ENCODE peak calls at places on chromosomes 16 and 17, in eight cellular contexts. L is tibial artery, C is uterus, U is Peyer's patch, O is PC-9, X is WERI-Rb-1, P is cardiac fibroblast, I is transverse colon. S is an unnamed sample.

GRCh38 chr17:5911919-5912318 is 158.3 kb upstream of the WSCD1 start:
- DNase-seq in C (no peak), L (no peak), O (no peak), I (no peak), U (no peak), X (no peak), P (no peak), S (no peak)

GRCh38 chr17:64938925-64939474 is 19.7 kb upstream of the LRRC37A3 start:
- DNase-seq in L (no peak), O (peak), X (peak), C (no peak), P (peak), I (peak), U (peak), S (peak)

GRCh38 chr17:75617218-75617617 is 16.0 kb upstream of the SMIM5 start:
- DNase-seq in U (no peak), O (no peak), C (no peak), L (no peak), X (no peak), I (peak), P (no peak), S (no peak)

GRCh38 chr16:52861614-52862022 is 191.1 kb downstream of the CHD9NB start:
- DNase-seq in U (no peak), O (no peak), C (no peak), X (peak), I (peak), P (no peak), L (no peak), S (no peak)

GRCh38 chr17:16298140-16298662 is 55.1 kb downstream of the CENPV start:
- DNase-seq in O (no peak), C (no peak), P (no peak), I (no peak), U (no peak), X (no peak), L (no peak), S (no peak)

GRCh38 chr17:2173005-2173404 is 118.1 kb downstream of the HIC1 start:
- DNase-seq in U (no peak), C (no peak), O (no peak), P (peak), I (no peak), X (no peak), L (peak), S (peak)

GRCh38 chr16:52069866-52070265 is 477.1 kb downstream of the TOX3 start:
- DNase-seq in X (peak), O (no peak), L (no peak), C (no peak), P (peak), I (no peak), U (no peak), S (no peak)

GRCh38 chr16:12497558-12497957 is 306.1 kb downstream of the CPPED1 start:
- DNase-seq in P (no peak), U (no peak), L (no peak), I (no peak), O (no peak), C (no peak), X (no peak), S (no peak)

GRCh38 chr17:81489012-81489968 is 23.3 kb downstream of the ACTG1 start:
- DNase-seq in X (no peak), L (no peak), O (no peak), P (no peak), I (no peak), C (no peak), U (no peak), S (no peak)

GRCh38 chr17:50036455-50037320 is 19.2 kb upstream of the ITGA3 start:
- DNase-seq in L (peak), U (no peak), C (no peak), I (no peak), O (no peak), P (no peak), X (peak), S (no peak)

GRCh38 chr16:10736926-10737625 is 6.6 kb upstream of the NUBP1 start:
- DNase-seq in I (peak), L (no peak), O (peak), P (peak), U (peak), C (peak), X (peak), S (peak)
- H3K4me3 ChIP-seq in I (peak), L (no peak), O (no peak), P (no peak), U (peak), C (no peak), X (peak), S (no peak)

GRCh38 chr17:76792348-76792747 is 54.4 kb downstream of the MFSD11 start:
- DNase-seq in I (no peak), P (no peak), U (no peak), C (no peak), O (no peak), L (no peak), X (no peak), S (no peak)

GRCh38 chr17:76796081-76796480 is 58.2 kb downstream of the MFSD11 start:
- DNase-seq in L (no peak), U (no peak), X (no peak), C (no peak), O (no peak), I (no peak), P (no peak), S (no peak)

GRCh38 chr17:76791053-76791980 is 53.4 kb downstream of the MFSD11 start:
- DNase-seq in L (no peak), U (peak), X (no peak), I (peak), O (no peak), C (peak), P (peak), S (peak)

GRCh38 chr17:76797441-76797840 is 59.5 kb downstream of the MFSD11 start:
- DNase-seq in L (no peak), O (peak), X (no peak), C (no peak), U (no peak), I (no peak), P (no peak), S (no peak)

DNA sequence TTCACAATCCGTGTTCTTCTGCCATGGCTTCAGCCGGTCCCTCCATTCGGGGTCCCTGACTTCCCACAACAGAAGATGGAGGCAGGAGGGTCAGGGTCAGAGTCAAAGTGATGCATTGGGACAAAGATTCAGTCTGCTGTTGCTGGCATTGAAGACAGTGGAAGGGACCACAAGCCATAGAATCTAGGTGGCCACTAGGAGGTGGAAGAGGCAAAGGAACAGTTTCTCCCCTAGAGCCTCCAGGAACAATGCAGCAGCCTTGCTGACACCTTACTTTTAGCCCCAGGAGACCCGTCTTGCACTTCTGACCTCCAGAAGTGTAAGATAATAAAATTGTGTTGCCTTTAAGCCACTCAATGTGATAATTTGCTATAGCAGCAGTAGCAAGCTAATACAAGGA is 55.9 kb downstream of the MFSD11 start:
- DNase-seq in X (peak), C (no peak), I (no peak), P (peak), O (no peak), L (no peak), U (no peak), S (peak)
- TF ChIP-seq CTCF in X (peak), C (no peak), I (no peak), P (peak), O (peak), L (no peak), U (no peak), S (peak)

GRCh38 chr17:48053758-48054237 is 5.6 kb downstream of the NFE2L1 start:
- DNase-seq in P (no peak), U (no peak), L (no peak), X (no peak), C (no peak), I (no peak), O (no peak), S (no peak)

GRCh38 chr17:48052956-48053757 is 5.0 kb downstream of the NFE2L1 start:
- DNase-seq in C (peak), O (peak), L (peak), P (peak), I (peak), U (no peak), X (peak), S (no peak)

GRCh38 chr17:48055531-48056245 is 7.5 kb downstream of the NFE2L1 start:
- DNase-seq in O (no peak), P (peak), C (no peak), U (no peak), L (no peak), I (no peak), X (no peak), S (peak)

GRCh38 chr17:48056246-48056745 is 8.1 kb downstream of the NFE2L1 start:
- DNase-seq in O (no peak), I (no peak), X (no peak), L (no peak), P (no peak), U (no peak), C (no peak), S (no peak)

GRCh38 chr17:48054238-48055185 is 6.4 kb downstream of the NFE2L1 start:
- DNase-seq in P (peak), C (peak), I (peak), X (peak), U (no peak), O (peak), L (peak), S (peak)
- H3K4me3 ChIP-seq in P (peak), C (peak), I (peak), X (no peak), U (peak), O (no peak), L (peak), S (peak)

GRCh38 chr16:23544436-23544835 is 12.7 kb downstream of the EARS2 start:
- DNase-seq in U (no peak), O (no peak), I (no peak), P (no peak), X (no peak), L (no peak), C (no peak), S (no peak)

GRCh38 chr16:23537390-23537789 is 19.8 kb downstream of the EARS2 start:
- DNase-seq in L (no peak), I (no peak), X (no peak), P (no peak), C (no peak), U (no peak), O (no peak), S (no peak)

GRCh38 chr16:23538919-23539278 is 18.3 kb downstream of the EARS2 start:
- DNase-seq in C (no peak), O (no peak), P (no peak), U (no peak), L (no peak), I (no peak), X (no peak), S (no peak)

GRCh38 chr16:23535901-23536300 is 21.2 kb downstream of the EARS2 start:
- DNase-seq in I (no peak), O (no peak), X (no peak), C (no peak), U (no peak), P (no peak), L (no peak), S (no peak)

DNA sequence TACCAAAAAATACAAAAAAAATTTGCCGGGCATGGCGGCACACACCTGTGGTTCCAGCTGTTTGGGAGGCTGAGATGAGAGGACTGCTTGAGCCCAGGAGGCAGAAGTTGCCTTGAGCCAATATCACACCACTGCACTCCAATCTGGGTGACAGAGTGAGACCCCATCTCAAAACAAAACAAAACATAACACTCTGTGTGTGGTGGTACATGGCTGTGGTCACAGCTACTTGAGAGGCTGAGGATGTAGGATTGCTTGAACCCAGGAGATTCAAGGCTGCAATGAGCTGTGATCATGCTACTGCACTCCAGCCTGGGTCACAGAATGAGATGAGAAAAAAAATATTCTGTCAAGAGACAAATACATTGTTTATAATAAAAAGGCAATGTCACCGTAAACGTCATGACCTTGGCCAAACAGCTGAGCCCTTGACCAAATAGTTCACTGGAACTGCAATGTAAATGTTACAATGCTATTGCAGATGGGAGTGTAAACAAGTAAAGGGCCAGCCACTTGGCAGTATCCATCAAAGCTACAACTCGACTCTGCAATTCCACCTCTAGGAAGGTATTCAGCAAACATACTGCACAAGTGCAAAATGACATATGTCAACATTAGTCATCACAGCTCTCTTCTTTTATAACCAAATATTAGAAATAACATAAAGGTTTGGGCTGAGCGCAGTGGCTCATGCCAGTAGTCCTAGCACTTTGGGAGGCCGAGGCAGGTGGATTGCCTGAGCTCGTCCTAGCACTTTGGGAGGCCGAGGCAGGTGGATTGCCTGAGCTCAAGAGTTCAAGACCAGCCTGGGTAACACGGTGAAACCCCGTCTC is 16.9 kb downstream of the EARS2 start:
- DNase-seq in X (no peak), C (no peak), P (no peak), U (no peak), L (no peak), I (no peak), O (no peak), S (no peak)
- TF ChIP-seq CTCF in X (no peak), C (no peak), P (no peak), U (no peak), L (no peak), I (no peak), O (no peak), S (no peak)

GRCh38 chr17:58693751-58694150 is 1.3 kb downstream of the RAD51C start:
- DNase-seq in O (no peak), U (no peak), L (no peak), X (no peak), I (no peak), P (no peak), C (no peak), S (peak)
- H3K4me3 ChIP-seq in O (peak), U (no peak), L (no peak), X (peak), I (no peak), P (no peak), C (no peak), S (no peak)

DNA sequence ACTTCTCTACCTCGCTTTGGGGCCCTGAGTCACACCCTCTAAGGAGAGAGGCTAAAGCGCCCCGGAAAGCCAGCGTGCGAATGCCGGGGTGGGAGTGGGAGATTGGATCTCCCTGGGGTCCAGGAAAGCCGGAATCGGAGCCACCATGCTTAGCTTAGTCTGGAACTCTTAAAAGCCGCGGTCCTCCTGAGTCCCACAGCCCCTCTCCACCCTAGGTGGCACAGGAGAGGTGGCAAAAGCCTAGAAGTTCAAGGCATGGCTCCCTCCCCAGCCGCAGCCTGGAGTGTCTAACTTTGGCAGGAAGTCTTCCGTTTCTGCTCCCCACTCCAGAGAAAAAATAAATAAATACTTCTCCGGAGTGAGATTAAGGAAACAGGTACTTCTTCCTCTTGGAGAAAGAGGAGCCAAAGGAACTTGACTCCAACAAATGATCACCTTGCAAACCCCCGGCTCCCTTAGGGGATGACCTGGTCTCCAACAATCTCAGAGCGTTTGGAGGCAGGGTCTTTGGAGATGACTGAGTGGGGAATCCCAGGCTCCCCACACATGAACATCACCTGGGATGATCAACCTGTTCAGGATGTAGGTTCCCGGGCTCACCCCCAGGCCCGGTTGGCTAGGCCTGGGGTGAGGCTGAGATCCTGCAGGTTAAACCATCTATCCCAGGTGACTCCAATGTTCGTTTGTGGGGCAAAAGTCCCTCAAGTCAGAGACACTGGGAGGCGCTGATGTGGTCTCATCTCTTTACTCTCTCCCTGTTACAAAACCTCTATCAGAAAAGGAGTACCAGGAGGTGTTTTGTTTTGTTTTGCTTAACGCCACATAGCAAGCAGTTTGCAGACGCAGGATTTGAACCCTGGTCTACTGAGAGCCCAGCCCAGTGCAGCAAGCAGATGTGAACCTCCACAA is 2.9 kb downstream of the CIITA start:
- DNase-seq in C (no peak), P (no peak), L (peak), X (no peak), I (no peak), U (peak), O (no peak), S (no peak)
- TF ChIP-seq CTCF in C (no peak), P (no peak), L (no peak), X (no peak), I (no peak), U (no peak), O (no peak), S (no peak)